ENCODE peak calls at places on chromosomes 4 and X, in six cellular contexts. R is H1, A is tibial nerve, W is stomach, Q is uterus, D is ovary. H is an unnamed sample. For H3K27me3, the result is how much of the 10 kb centered on the place peaks cover.

GRCh38 chrX:110322603-110323002 is 4.7 kb upstream of the AMMECR1 start:
- DNase-seq in A (no peak), R (no peak), Q (no peak), D (no peak), W (no peak), H (no peak)

GRCh38 chr4:157459789-157460188 is 239.3 kb downstream of the GRIA2 start:
- DNase-seq in Q (no peak), R (no peak), W (no peak), D (no peak), A (no peak), H (no peak)

GRCh38 chr4:118765399-118765798 is 70.5 kb downstream of the SEC24D start:
- DNase-seq in A (peak), R (no peak), D (no peak), Q (peak), W (no peak), H (peak)

GRCh38 chr4:110533940-110534339 is 58.0 kb downstream of the ENPEP start:
- DNase-seq in A (no peak), R (no peak), D (no peak), W (no peak), Q (no peak), H (peak)

GRCh38 chr4:168667936-168668335 is 171.1 kb downstream of the PALLD start:
- DNase-seq in W (no peak), A (no peak), R (no peak), Q (no peak), D (no peak), H (no peak)

GRCh38 chr4:35500812-35501211 is 743.5 kb downstream of the ARAP2 start:
- DNase-seq in R (no peak), Q (no peak), W (no peak), A (no peak), D (no peak), H (no peak)

GRCh38 chrX:150363561-150364346 is 637 bp downstream of the MAMLD1 start:
- DNase-seq in A (no peak), R (peak), W (no peak), D (peak), Q (no peak), H (no peak)

GRCh38 chr4:173424899-173425805 is 26.2 kb upstream of the SCRG1 start:
- DNase-seq in D (no peak), Q (no peak), R (no peak), W (no peak), A (no peak), H (no peak)

GRCh38 chrX:107736781-107737531 is 38.6 kb downstream of the TSC22D3 start:
- DNase-seq in R (no peak), W (no peak), Q (no peak), D (no peak), A (no peak), H (no peak)

GRCh38 chr4:81512945-81513584 is 41.4 kb upstream of the RASGEF1B start:
- DNase-seq in A (no peak), W (no peak), R (no peak), Q (no peak), D (no peak), H (no peak)

GRCh38 chr4:46586566-46586965 is 196.6 kb upstream of the GABRA2 start:
- DNase-seq in D (no peak), R (peak), W (no peak), Q (no peak), A (no peak), H (no peak)

GRCh38 chrX:78540171-78540570 is 119.0 kb downstream of the RTL3 start:
- DNase-seq in W (no peak), A (no peak), D (no peak), R (no peak), Q (no peak), H (no peak)

DNA sequence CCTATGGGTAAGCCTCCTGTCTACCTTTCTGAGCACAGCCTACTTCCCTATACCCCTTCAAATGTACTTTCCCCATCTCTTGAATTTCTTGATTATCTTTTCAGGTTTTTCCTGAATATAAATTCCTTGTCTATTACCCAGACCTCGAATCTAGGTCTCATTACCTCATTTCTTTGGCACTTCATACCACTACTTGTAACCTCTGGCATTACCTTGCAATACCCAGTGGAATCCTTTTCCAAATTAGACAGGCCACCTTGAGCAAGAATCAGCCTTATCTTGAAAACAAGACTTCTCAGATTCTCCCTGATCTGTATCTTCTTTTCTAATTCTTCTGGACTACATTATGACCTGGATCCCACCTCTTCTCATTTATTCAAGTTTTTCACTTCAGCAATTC is 275.4 kb upstream of the HS3ST1 start:
- DNase-seq in W (no peak), Q (no peak), A (no peak), D (no peak), R (no peak), H (no peak)
- H3K27ac ChIP-seq in W (no peak), Q (no peak), A (no peak), D (no peak), R (no peak), H (no peak)

GRCh38 chr4:84393193-84393592 is 105.9 kb downstream of the NKX6-1 start:
- DNase-seq in A (no peak), W (no peak), D (no peak), R (no peak), Q (no peak), H (no peak)

GRCh38 chr4:84394386-84394785 is 104.7 kb downstream of the NKX6-1 start:
- DNase-seq in A (no peak), R (no peak), W (no peak), D (no peak), Q (no peak), H (no peak)

GRCh38 chr4:84384801-84385582 is 114.1 kb downstream of the NKX6-1 start:
- DNase-seq in D (no peak), W (no peak), Q (no peak), R (no peak), A (no peak), H (no peak)

GRCh38 chr4:84389406-84389805 is 109.7 kb downstream of the NKX6-1 start:
- DNase-seq in Q (no peak), A (no peak), R (no peak), W (no peak), D (no peak), H (no peak)
- H3K27me3 ChIP-seq in Q (under half), A (under half), R (under half), W (under half), D (under half), H (under half)

GRCh38 chr4:56435001-56435747 is at the start of gene PPAT:
- DNase-seq in W (peak), Q (peak), D (peak), R (peak), A (peak), H (no peak)
- TF ChIP-seq CTCF in W (peak), Q (peak), D (peak), R (no peak), A (peak), H (no peak)

DNA sequence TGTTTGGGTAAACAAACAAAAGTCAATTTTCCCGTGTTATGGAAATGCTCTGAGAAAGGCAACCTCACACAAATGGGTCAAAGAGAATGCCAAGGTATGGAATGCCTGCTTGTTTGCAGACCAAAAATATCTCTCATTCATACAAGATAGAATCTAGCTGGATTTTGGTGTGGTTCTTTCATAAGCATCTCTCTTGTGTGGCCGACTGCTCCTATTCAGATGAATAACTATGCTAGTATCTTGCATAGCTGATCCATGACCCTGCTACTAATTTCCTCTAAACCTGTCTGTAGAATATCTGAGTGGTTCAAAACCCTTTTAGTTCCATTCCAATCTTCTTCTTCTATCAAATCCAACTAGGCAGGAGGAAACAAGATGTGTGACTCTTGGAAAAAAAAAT is 28.2 kb upstream of the SORBS2 start:
- DNase-seq in A (no peak), D (no peak), Q (no peak), W (no peak), R (no peak), H (no peak)
- H3K27ac ChIP-seq in A (peak), D (no peak), Q (peak), W (peak), R (peak), H (peak)

DNA sequence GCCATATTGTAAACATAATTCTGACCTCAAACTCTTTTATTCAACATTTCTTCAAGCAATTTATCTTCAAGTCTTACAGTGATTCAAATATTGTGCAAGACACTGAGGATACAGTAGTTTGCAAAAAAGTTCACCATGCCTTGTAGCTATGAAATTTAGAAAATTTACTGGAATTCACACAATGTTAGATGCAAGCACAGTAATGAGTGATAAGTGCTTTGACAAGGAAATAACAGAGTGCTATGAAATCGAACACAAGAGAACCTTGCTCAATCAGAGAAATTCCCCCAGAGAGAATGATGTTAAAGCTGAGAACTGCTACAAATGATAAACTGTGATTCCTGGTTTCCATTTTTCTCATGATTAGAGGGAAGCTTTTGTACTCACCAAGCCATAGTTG is 952.9 kb downstream of the FAT4 start:
- DNase-seq in A (no peak), W (no peak), D (no peak), R (no peak), Q (no peak), H (no peak)
- H3K27me3 ChIP-seq in A (under half), W (under half), D (under half), R (under half), Q (under half), H (under half)

GRCh38 chr4:185036842-185037241 is 18.6 kb downstream of the HELT start:
- DNase-seq in R (no peak), Q (no peak), W (no peak), A (no peak), D (no peak), H (no peak)

GRCh38 chr4:185040523-185040922 is 22.2 kb downstream of the HELT start:
- DNase-seq in W (no peak), D (no peak), Q (no peak), A (no peak), R (no peak), H (no peak)

GRCh38 chr4:185036019-185036418 is 17.7 kb downstream of the HELT start:
- DNase-seq in Q (no peak), W (no peak), R (no peak), D (no peak), A (no peak), H (no peak)

GRCh38 chr4:185035284-185035683 is 17.0 kb downstream of the HELT start:
- DNase-seq in Q (no peak), W (no peak), A (no peak), D (no peak), R (no peak), H (no peak)

GRCh38 chr4:185039508-185040273 is 21.4 kb downstream of the HELT start:
- DNase-seq in Q (peak), R (peak), W (peak), D (peak), A (peak), H (peak)
- TF ChIP-seq CTCF in Q (peak), R (peak), W (peak), D (peak), A (peak), H (peak)